ENCODE peak calls at places on chromosomes 13 and 19, in five cellular contexts. V is GM12878, U is H1, C is SK-N-SH, L is HepG2. P is an unnamed sample.
A peak's percentile ranks its signal among the peaks of the same experiment; 100 is the strongest.

GRCh38 chr19:30457484-30457883 is 85.3 kb downstream of the ZNF536 start:
- DNase-seq in U (no peak), L (no peak), C (no peak), V (no peak), P (no peak)

GRCh38 chr13:72186730-72187422 is 319.9 kb upstream of the DACH1 start:
- DNase-seq in L (no peak), V (no peak), U (no peak), C (no peak), P (no peak)

GRCh38 chr19:4985551-4985991 is 16.7 kb downstream of the KDM4B start:
- DNase-seq in V (no peak), U (no peak), C (peak; percentile 41), L (no peak), P (no peak)

GRCh38 chr13:68323106-68323505 is 1093.0 kb upstream of the PCDH9 start:
- DNase-seq in U (no peak), C (no peak), L (no peak), V (no peak), P (no peak)

GRCh38 chr19:18939922-18940775 is 868 bp downstream of the HOMER3 start:
- DNase-seq in V (no peak), L (no peak), C (peak; percentile 73), U (peak; percentile 88), P (no peak)

GRCh38 chr19:49921871-49922755 is 6.9 kb upstream of the ATF5 start:
- DNase-seq in L (no peak), U (no peak), C (no peak), V (no peak), P (no peak)

GRCh38 chr19:5452594-5453565 is 2.3 kb upstream of the ZNRF4 start:
- DNase-seq in L (peak; percentile 44), U (no peak), V (no peak), C (peak; percentile 61), P (peak; percentile 87)

GRCh38 chr13:108525867-108526266 is 103.5 kb upstream of the MYO16 start:
- DNase-seq in C (no peak), L (no peak), V (no peak), U (no peak), P (no peak)

GRCh38 chr19:41353466-41354342 is at the start of gene TGFB1:
- DNase-seq in C (peak; percentile 96), L (peak; percentile 70), V (peak; percentile 62), U (peak; percentile 86), P (peak; percentile 99)

GRCh38 chr19:46383171-46383815 is 30.1 kb downstream of the CCDC8 start:
- DNase-seq in U (no peak), C (no peak), V (no peak), L (no peak), P (no peak)

GRCh38 chr19:30648321-30648720 is 276.1 kb downstream of the ZNF536 start:
- DNase-seq in L (no peak), V (no peak), C (peak; percentile 35), U (no peak), P (no peak)

GRCh38 chr19:49423985-49424303 is 703 bp upstream of the PTH2 start:
- DNase-seq in L (no peak), V (no peak), C (no peak), U (no peak), P (no peak)

GRCh38 chr13:53204598-53204997 is 176.0 kb downstream of the OLFM4 start:
- DNase-seq in C (no peak), L (no peak), U (no peak), V (no peak), P (no peak)

GRCh38 chr19:34327851-34328250 is 37.1 kb upstream of the GPI start:
- DNase-seq in C (no peak), V (no peak), L (no peak), U (no peak), P (peak; percentile 92)

GRCh38 chr13:75801388-75801787 is 165.3 kb downstream of the LMO7 start:
- DNase-seq in C (no peak), U (no peak), V (no peak), L (no peak), P (no peak)

GRCh38 chr19:27777726-27778125 is 1435.2 kb downstream of the UQCRFS1 start:
- DNase-seq in C (no peak), V (no peak), U (no peak), L (no peak), P (peak; percentile 23)

GRCh38 chr13:55266644-55267043 is 1874.1 kb upstream of the PRR20A start:
- DNase-seq in U (no peak), V (no peak), C (no peak), L (no peak), P (no peak)

GRCh38 chr19:31174948-31175347 is 174.3 kb downstream of the TSHZ3 start:
- DNase-seq in L (no peak), V (no peak), U (no peak), C (no peak), P (no peak)

GRCh38 chr19:47637550-47637949 is 28.6 kb downstream of the BICRA start:
- DNase-seq in U (no peak), C (no peak), L (no peak), V (no peak), P (no peak)

GRCh38 chr13:78958019-78958418 is 299.1 kb upstream of the OBI1 start:
- DNase-seq in V (no peak), L (no peak), U (no peak), C (no peak), P (no peak)

GRCh38 chr19:47421844-47422395 is 2.6 kb upstream of the MEIS3 start:
- DNase-seq in C (peak; percentile 90), V (no peak), L (no peak), U (no peak), P (no peak)

GRCh38 chr19:56403764-56404704 is at the start of gene ZNF583:
- DNase-seq in U (peak; percentile 93), C (peak; percentile 98), V (peak; percentile 60), L (peak; percentile 83), P (peak; percentile 95)

GRCh38 chr13:19955873-19956559 is 2.5 kb upstream of the ZMYM2 start:
- DNase-seq in L (no peak), C (no peak), V (no peak), U (no peak), P (no peak)

GRCh38 chr19:662962-663681 is at the start of gene RNF126:
- DNase-seq in C (peak; percentile 97), U (peak; percentile 88), V (no peak), L (peak; percentile 73), P (peak; percentile 93)

GRCh38 chr13:95243207-95243606 is 58.0 kb downstream of the ABCC4 start:
- DNase-seq in U (no peak), V (no peak), L (no peak), C (no peak), P (peak; percentile 87)

GRCh38 chr13:31951215-31951678 is 80.3 kb upstream of the FRY start:
- DNase-seq in C (no peak), U (no peak), V (peak; percentile 89), L (no peak), P (no peak)

GRCh38 chr19:17997969-17998826 is 9.8 kb upstream of the ARRDC2 start:
- DNase-seq in L (peak; percentile 32), C (no peak), U (peak; percentile 89), V (no peak), P (peak; percentile 64)

GRCh38 chr19:19075126-19075525 is 11.3 kb downstream of the SLC25A42 start:
- DNase-seq in U (no peak), V (no peak), C (no peak), L (no peak), P (no peak)

GRCh38 chr13:57136093-57136492 is 4.6 kb upstream of the PRR20A start:
- DNase-seq in L (no peak), C (no peak), U (no peak), V (no peak), P (no peak)

GRCh38 chr19:56252699-56253422 is 19.7 kb upstream of the EDDM13 start:
- DNase-seq in C (peak; percentile 74), L (peak; percentile 35), U (peak; percentile 98), V (no peak), P (peak; percentile 81)

GRCh38 chr19:55546822-55547614 is 1.7 kb upstream of the SBK3 start:
- DNase-seq in V (no peak), L (peak; percentile 35), U (no peak), C (no peak), P (peak; percentile 63)

GRCh38 chr13:49100637-49101570 is 119.2 kb upstream of the MLNR start:
- DNase-seq in U (no peak), V (no peak), C (no peak), L (no peak), P (no peak)

GRCh38 chr13:57630661-57631606 is 610 bp upstream of the PCDH17 start:
- DNase-seq in V (no peak), U (peak; percentile 49), C (peak; percentile 51), L (no peak), P (no peak)

GRCh38 chr13:40152145-40152544 is 496.7 kb downstream of the COG6 start:
- DNase-seq in C (no peak), U (no peak), V (no peak), L (no peak), P (no peak)
- TF ChIP-seq TAF1 in C (no peak), U (no peak), V (no peak), L (no peak), P (no peak)

GRCh38 chr19:13162749-13163608 is 12.8 kb downstream of the IER2 start:
- DNase-seq in L (peak; percentile 98), U (peak; percentile 92), C (peak; percentile 90), V (peak; percentile 80), P (peak; percentile 94)
- TF ChIP-seq USF2 in L (peak; percentile 79), U (no peak), C (no peak), V (no peak), P (peak; percentile 48)

GRCh38 chr13:51360489-51360888 is 21.0 kb downstream of the SERPINE3 start:
- DNase-seq in U (no peak), C (no peak), L (no peak), V (no peak), P (no peak)
- TF ChIP-seq TAF1 in U (no peak), C (no peak), L (no peak), V (no peak), P (no peak)

GRCh38 chr19:2164020-2164988 is 571 bp downstream of the DOT1L start:
- DNase-seq in C (no peak), U (peak; percentile 68), V (no peak), L (no peak), P (no peak)
- TF ChIP-seq USF2 in C (no peak), U (no peak), V (no peak), L (no peak), P (no peak)

DNA sequence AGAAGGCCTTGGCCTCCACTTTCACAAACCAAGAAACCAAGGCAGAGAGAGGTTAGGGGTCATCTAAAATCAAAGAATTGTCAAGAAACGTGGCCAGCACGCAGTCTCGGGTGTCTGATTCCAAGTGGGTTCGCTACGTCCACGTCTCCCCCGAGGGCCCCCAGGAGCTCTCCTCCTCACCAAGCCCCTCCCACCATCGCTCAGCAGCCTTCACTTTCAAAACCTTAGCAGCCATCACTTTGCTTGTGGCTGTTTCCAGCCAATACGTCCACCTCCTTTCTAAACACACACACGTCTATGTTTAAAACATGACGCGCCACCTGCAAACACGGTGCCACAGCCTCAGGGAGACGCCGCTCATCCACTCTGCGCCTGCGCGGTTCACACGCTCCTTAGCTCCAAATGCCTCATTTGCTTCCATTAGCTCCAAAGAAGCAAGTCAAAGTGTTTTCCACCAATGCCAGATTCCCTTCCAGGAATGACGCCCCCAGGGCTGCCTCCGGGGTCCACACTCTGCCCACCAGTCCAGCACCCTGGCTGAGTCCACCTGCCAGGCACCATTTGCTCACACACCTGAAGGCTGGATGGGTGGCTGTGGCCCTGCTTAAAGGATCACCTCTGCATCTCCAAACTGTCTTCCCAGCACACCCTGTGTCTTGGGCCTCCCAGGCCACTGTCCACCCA is 5.5 kb downstream of the RASA3 start:
- DNase-seq in C (no peak), L (no peak), V (no peak), U (no peak), P (no peak)
- TF ChIP-seq TAF1 in C (no peak), L (no peak), V (no peak), U (no peak), P (no peak)

P was measured in K562.